ENCODE peak calls at places on chromosomes 16 and 17, in six cellular contexts. U is GM23338; Q is EH; T is cardiac fibroblast; I is activated CD4-positive, alpha-beta memory T cell treated with anti-CD3 and anti-CD28 coated beads for 36 hours; K is right lobe of liver. B is an unnamed sample.

GRCh38 chr16:9151597-9151996 is 60.2 kb downstream of the HAPSTR1 start:
- DNase-seq in U (no peak), Q (peak; percentile 56), T (peak; percentile 39), I (no peak), K (no peak), B (peak; percentile 54)

GRCh38 chr17:82237746-82238561 is 9.1 kb downstream of the SLC16A3 start:
- DNase-seq in U (no peak), Q (no peak), T (no peak), I (no peak), K (no peak), B (peak; percentile 59)

GRCh38 chr16:1137604-1138003 is 15.3 kb upstream of the CACNA1H start:
- DNase-seq in U (no peak), Q (no peak), T (no peak), I (no peak), K (no peak), B (peak; percentile 13)

GRCh38 chr17:63222655-63223054 is 223.5 kb downstream of the CYB561 start:
- DNase-seq in U (peak; percentile 6), Q (no peak), T (peak; percentile 36), I (peak; percentile 41), K (no peak), B (no peak)

GRCh38 chr16:23683487-23683886 is 4.8 kb downstream of the PLK1 start:
- DNase-seq in U (no peak), Q (no peak), T (no peak), I (no peak), K (no peak), B (no peak)

GRCh38 chr16:2196162-2196980 is at the start of gene CASKIN1:
- DNase-seq in U (peak; percentile 69), Q (peak; percentile 38), T (no peak), I (no peak), K (no peak), B (peak; percentile 31)

GRCh38 chr17:57357392-57357784 is 101.1 kb downstream of the MSI2 start:
- DNase-seq in U (no peak), Q (no peak), T (no peak), I (no peak), K (peak; percentile 45), B (no peak)

GRCh38 chr16:65739518-65739917 is 617.7 kb upstream of the CDH11 start:
- DNase-seq in U (no peak), Q (no peak), T (no peak), I (no peak), K (no peak), B (no peak)

GRCh38 chr16:73563709-73564108 is 515.8 kb upstream of the ZFHX3 start:
- DNase-seq in U (no peak), Q (no peak), T (no peak), I (no peak), K (no peak), B (no peak)

GRCh38 chr17:75326587-75326955 is 37.3 kb upstream of the SLC25A19 start:
- DNase-seq in U (no peak), Q (no peak), T (no peak), I (no peak), K (no peak), B (no peak)

GRCh38 chr17:27266228-27266627 is 27.7 kb upstream of the WSB1 start:
- DNase-seq in U (no peak), Q (no peak), T (no peak), I (no peak), K (no peak), B (no peak)

GRCh38 chr17:74439691-74440567 is 8.0 kb downstream of the GPRC5C start:
- DNase-seq in U (no peak), Q (no peak), T (no peak), I (no peak), K (peak; percentile 70), B (no peak)

GRCh38 chr17:70658840-70659239 is 489.5 kb downstream of the KCNJ2 start:
- DNase-seq in U (no peak), Q (no peak), T (no peak), I (no peak), K (no peak), B (no peak)

GRCh38 chr17:10114931-10115535 is 83.4 kb downstream of the GAS7 start:
- DNase-seq in U (no peak), Q (peak; percentile 95), T (peak; percentile 91), I (peak; percentile 56), K (peak; percentile 78), B (peak; percentile 35)

GRCh38 chr16:30137897-30138296 is 14.9 kb upstream of the MAPK3 start:
- DNase-seq in U (no peak), Q (no peak), T (no peak), I (no peak), K (no peak), B (no peak)

GRCh38 chr17:10633738-10634379 is 23.2 kb downstream of the MYH3 start:
- DNase-seq in U (no peak), Q (no peak), T (no peak), I (peak; percentile 37), K (no peak), B (no peak)

GRCh38 chr17:27558842-27559505 is 72.0 kb upstream of the LGALS9 start:
- DNase-seq in U (no peak), Q (no peak), T (no peak), I (no peak), K (peak; percentile 74), B (no peak)

GRCh38 chr17:73770115-73770848 is 126.0 kb upstream of the SDK2 start:
- DNase-seq in U (no peak), Q (peak; percentile 63), T (peak; percentile 49), I (no peak), K (peak; percentile 66), B (peak; percentile 2)

GRCh38 chr16:67672739-67673662 is 6.4 kb downstream of the C16orf86 start:
- DNase-seq in U (peak; percentile 87), Q (peak; percentile 78), T (peak; percentile 80), I (peak; percentile 68), K (peak; percentile 78), B (peak; percentile 92)

GRCh38 chr16:68707341-68708152 is 29.5 kb upstream of the CDH1 start:
- DNase-seq in U (peak; percentile 87), Q (peak; percentile 67), T (peak; percentile 41), I (no peak), K (no peak), B (peak; percentile 97)

GRCh38 chr17:75262112-75262606 is 480 bp downstream of the MRPS7 start:
- DNase-seq in U (peak; percentile 59), Q (no peak), T (no peak), I (no peak), K (no peak), B (no peak)